ENCODE peak calls at places on chromosomes 16 and 17, in seven cellular contexts. W is glutamatergic neuron; Y is ureter; L is DMS53; R is cardiac muscle cell; X is stimulated activated CD8-positive, alpha-beta memory T cell treated with anti-CD3 and anti-CD28 coated beads, Interleukin-12 subunit alpha, Interleukin-12 subunit beta, amount 100 ng/mL, for 4 hours; N is tibial artery. G is an unnamed sample.

GRCh38 chr16:27754788-27755690 is 205.1 kb downstream of the KATNIP start:
- DNase-seq in W (no peak), L (no peak), R (no peak), X (no peak), N (no peak), Y (no peak), G (no peak)

GRCh38 chr16:31430380-31431052 is 2.4 kb upstream of the COX6A2 start:
- DNase-seq in L (no peak), Y (no peak), N (peak), R (no peak), W (no peak), X (no peak), G (peak)

GRCh38 chr17:41917957-41918391 is 777 bp downstream of the ACLY start:
- DNase-seq in X (peak), R (peak), W (peak), N (peak), L (peak), Y (peak), G (peak)

GRCh38 chr17:71224824-71225575 is 895.8 kb upstream of the SOX9 start:
- DNase-seq in X (no peak), W (no peak), N (no peak), L (no peak), Y (no peak), R (no peak), G (no peak)

GRCh38 chr17:43636446-43636845 is 25.3 kb downstream of the MEOX1 start:
- DNase-seq in N (no peak), W (no peak), Y (no peak), L (no peak), X (no peak), R (no peak), G (no peak)

GRCh38 chr17:76039121-76039520 is 12.0 kb upstream of the EVPL start:
- DNase-seq in W (no peak), X (no peak), R (no peak), Y (no peak), L (no peak), N (no peak), G (no peak)

GRCh38 chr16:89507834-89508590 is at the start of gene SPG7:
- DNase-seq in L (peak), W (peak), N (peak), X (peak), Y (peak), R (peak), G (peak)

GRCh38 chr17:18988546-18989173 is 15.9 kb downstream of the FAM83G start:
- DNase-seq in W (no peak), Y (no peak), N (no peak), X (no peak), L (peak), R (no peak), G (no peak)

GRCh38 chr16:50282010-50282538 is 15.7 kb downstream of the ADCY7 start:
- DNase-seq in X (peak), N (peak), L (peak), W (no peak), Y (peak), R (no peak), G (peak)

GRCh38 chr17:28827672-28828071 is 14.9 kb downstream of the FAM222B start:
- DNase-seq in Y (no peak), L (no peak), W (no peak), X (no peak), N (no peak), R (no peak), G (no peak)

GRCh38 chr16:28131210-28131609 is 67.7 kb upstream of the GSG1L start:
- DNase-seq in L (no peak), N (no peak), Y (no peak), R (no peak), W (no peak), X (no peak), G (no peak)

GRCh38 chr17:78724544-78724943 is 57.5 kb downstream of the CYTH1 start:
- DNase-seq in W (no peak), Y (no peak), L (no peak), N (no peak), X (no peak), R (no peak), G (no peak)

GRCh38 chr17:35152741-35153140 is 5.1 kb downstream of the UNC45B start:
- DNase-seq in N (no peak), R (no peak), L (peak), Y (no peak), X (no peak), W (no peak), G (no peak)

GRCh38 chr17:79939755-79940154 is 95.9 kb downstream of the TBC1D16 start:
- DNase-seq in L (no peak), X (no peak), Y (no peak), N (peak), W (no peak), R (no peak), G (no peak)

GRCh38 chr16:49921791-49922456 is 66.0 kb upstream of the ZNF423 start:
- DNase-seq in X (no peak), W (peak), L (peak), Y (peak), R (peak), N (peak), G (peak)

GRCh38 chr17:10226930-10227695 is 28.7 kb upstream of the GAS7 start:
- DNase-seq in N (no peak), R (peak), Y (no peak), W (peak), L (peak), X (peak), G (peak)

GRCh38 chr16:49468611-49469322 is 95.2 kb downstream of the C16orf78 start:
- DNase-seq in Y (peak), W (peak), R (no peak), N (no peak), X (no peak), L (no peak), G (no peak)

GRCh38 chr17:38417210-38417951 is 10.9 kb upstream of the ARHGAP23 start:
- DNase-seq in X (no peak), N (no peak), L (peak), R (no peak), Y (no peak), W (no peak), G (no peak)

GRCh38 chr17:65638221-65638940 is 76.9 kb upstream of the AXIN2 start:
- DNase-seq in X (no peak), Y (no peak), R (no peak), W (no peak), L (peak), N (no peak), G (no peak)

GRCh38 chr17:31128241-31128640 is 33.5 kb downstream of the NF1 start:
- DNase-seq in N (no peak), W (no peak), R (no peak), X (no peak), Y (no peak), L (no peak), G (no peak)

GRCh38 chr17:50534222-50534978 is 1.9 kb downstream of the EPN3 start:
- DNase-seq in X (no peak), W (no peak), N (no peak), R (no peak), L (peak), Y (peak), G (no peak)

GRCh38 chr16:17949713-17950112 is 386.8 kb downstream of the NPIPA8 start:
- DNase-seq in N (no peak), L (no peak), W (no peak), R (no peak), X (no peak), Y (no peak), G (no peak)

GRCh38 chr16:20243731-20244281 is 83.5 kb downstream of the GP2 start:
- DNase-seq in W (no peak), Y (no peak), R (no peak), N (no peak), X (no peak), L (no peak), G (no peak)

GRCh38 chr16:2194166-2194834 is 2.1 kb downstream of the CASKIN1 start:
- DNase-seq in N (no peak), W (no peak), L (peak), X (no peak), Y (no peak), R (no peak), G (no peak)

GRCh38 chr16:86051376-86052114 is 152.6 kb downstream of the IRF8 start:
- DNase-seq in L (no peak), Y (no peak), R (no peak), X (no peak), W (no peak), N (no peak), G (no peak)

GRCh38 chr17:16406742-16407674 is 8.4 kb upstream of the TRPV2 start:
- DNase-seq in L (peak), Y (no peak), W (peak), N (peak), X (no peak), R (peak), G (no peak)

GRCh38 chr16:49000594-49000993 is 281.0 kb downstream of the CBLN1 start:
- DNase-seq in N (no peak), W (no peak), X (no peak), R (no peak), Y (no peak), L (peak), G (no peak)

GRCh38 chr17:3535253-3535995 is 22.2 kb downstream of the TRPV3 start:
- DNase-seq in N (no peak), Y (peak), R (peak), W (peak), L (peak), X (peak), G (no peak)

GRCh38 chr17:60416368-60416925 is 5.8 kb upstream of the CHCT1 start:
- DNase-seq in Y (no peak), W (no peak), N (no peak), L (no peak), R (no peak), X (no peak), G (no peak)

GRCh38 chr17:27513849-27514248 is 57.6 kb downstream of the KSR1 start:
- DNase-seq in X (no peak), N (no peak), L (no peak), R (no peak), Y (no peak), W (no peak), G (no peak)

GRCh38 chr16:11986521-11987057 is 10.1 kb downstream of the SNX29 start:
- DNase-seq in X (no peak), W (no peak), Y (no peak), N (no peak), L (no peak), R (no peak), G (no peak)

GRCh38 chr17:47252209-47252608 is 1.4 kb upstream of the ITGB3 start:
- DNase-seq in X (no peak), Y (no peak), L (no peak), N (no peak), W (no peak), R (peak), G (no peak)

GRCh38 chr16:86243571-86244154 is 266.7 kb upstream of the FOXF1 start:
- DNase-seq in R (no peak), N (no peak), X (no peak), Y (peak), L (no peak), W (no peak), G (no peak)

GRCh38 chr16:23466162-23466885 is 13.3 kb upstream of the COG7 start:
- DNase-seq in L (peak), Y (no peak), N (no peak), X (no peak), R (no peak), W (no peak), G (no peak)

G was measured in NK-92 treated with Interleukin-12 subunit alpha and Interleukin-12 subunit beta, amount 100 ng/mL, for 24 hours.